ENCODE peak calls at places on chromosome 3, in nine cellular contexts. One of them, this sample, is unnamed.

GRCh38 chr3:152309031-152309430 is 40.3 kb downstream of the MBNL1 start:
- ATAC-seq in naive thymus-derived CD4-positive, alpha-beta T cell: no peak
- ATAC-seq in Panc1: no peak
- ATAC-seq in HepG2: no peak
- ATAC-seq in HCT116: no peak
- ATAC-seq in CD8-positive, alpha-beta T cell: no peak
- ATAC-seq in DND-41: no peak
- ATAC-seq in activated naive CD4-positive, alpha-beta T cell treated with anti-CD3 and anti-CD28 coated beads, Interleukin-2, amount 50 U/mL, for 72 hours: peak
- ATAC-seq in gastroesophageal sphincter: no peak
- ATAC-seq in this sample: peak

GRCh38 chr3:83317605-83318004 is 1556.2 kb upstream of the GBE1 start:
- ATAC-seq in naive thymus-derived CD4-positive, alpha-beta T cell: no peak
- ATAC-seq in Panc1: no peak
- ATAC-seq in HepG2: no peak
- ATAC-seq in HCT116: no peak
- ATAC-seq in CD8-positive, alpha-beta T cell: no peak
- ATAC-seq in DND-41: no peak
- ATAC-seq in activated naive CD4-positive, alpha-beta T cell treated with anti-CD3 and anti-CD28 coated beads, Interleukin-2, amount 50 U/mL, for 72 hours: no peak
- ATAC-seq in gastroesophageal sphincter: no peak
- ATAC-seq in this sample: no peak

GRCh38 chr3:74537164-74537563 is 77.3 kb downstream of the CNTN3 start:
- ATAC-seq in naive thymus-derived CD4-positive, alpha-beta T cell: no peak
- ATAC-seq in Panc1: no peak
- ATAC-seq in HepG2: no peak
- ATAC-seq in HCT116: no peak
- ATAC-seq in CD8-positive, alpha-beta T cell: no peak
- ATAC-seq in DND-41: no peak
- ATAC-seq in activated naive CD4-positive, alpha-beta T cell treated with anti-CD3 and anti-CD28 coated beads, Interleukin-2, amount 50 U/mL, for 72 hours: no peak
- ATAC-seq in gastroesophageal sphincter: no peak
- ATAC-seq in this sample: no peak

GRCh38 chr3:4531478-4532025 is 38.4 kb downstream of the ITPR1 start:
- ATAC-seq in naive thymus-derived CD4-positive, alpha-beta T cell: no peak
- ATAC-seq in Panc1: peak
- ATAC-seq in HepG2: no peak
- ATAC-seq in HCT116: no peak
- ATAC-seq in CD8-positive, alpha-beta T cell: no peak
- ATAC-seq in DND-41: no peak
- ATAC-seq in activated naive CD4-positive, alpha-beta T cell treated with anti-CD3 and anti-CD28 coated beads, Interleukin-2, amount 50 U/mL, for 72 hours: no peak
- ATAC-seq in gastroesophageal sphincter: no peak
- ATAC-seq in this sample: no peak

GRCh38 chr3:8816106-8816505 is 46.7 kb upstream of the OXTR start:
- ATAC-seq in naive thymus-derived CD4-positive, alpha-beta T cell: no peak
- ATAC-seq in Panc1: no peak
- ATAC-seq in HepG2: no peak
- ATAC-seq in HCT116: no peak
- ATAC-seq in CD8-positive, alpha-beta T cell: no peak
- ATAC-seq in DND-41: no peak
- ATAC-seq in activated naive CD4-positive, alpha-beta T cell treated with anti-CD3 and anti-CD28 coated beads, Interleukin-2, amount 50 U/mL, for 72 hours: no peak
- ATAC-seq in gastroesophageal sphincter: no peak
- ATAC-seq in this sample: no peak

GRCh38 chr3:12893872-12894271 is 52.5 kb upstream of the RPL32 start:
- ATAC-seq in naive thymus-derived CD4-positive, alpha-beta T cell: no peak
- ATAC-seq in Panc1: no peak
- ATAC-seq in HepG2: no peak
- ATAC-seq in HCT116: no peak
- ATAC-seq in CD8-positive, alpha-beta T cell: no peak
- ATAC-seq in DND-41: no peak
- ATAC-seq in activated naive CD4-positive, alpha-beta T cell treated with anti-CD3 and anti-CD28 coated beads, Interleukin-2, amount 50 U/mL, for 72 hours: no peak
- ATAC-seq in gastroesophageal sphincter: no peak
- ATAC-seq in this sample: no peak

GRCh38 chr3:12590096-12590495 is 33.2 kb downstream of the MKRN2 start:
- ATAC-seq in naive thymus-derived CD4-positive, alpha-beta T cell: peak
- ATAC-seq in Panc1: no peak
- ATAC-seq in HepG2: no peak
- ATAC-seq in HCT116: no peak
- ATAC-seq in CD8-positive, alpha-beta T cell: no peak
- ATAC-seq in DND-41: no peak
- ATAC-seq in activated naive CD4-positive, alpha-beta T cell treated with anti-CD3 and anti-CD28 coated beads, Interleukin-2, amount 50 U/mL, for 72 hours: no peak
- ATAC-seq in gastroesophageal sphincter: no peak
- ATAC-seq in this sample: no peak

GRCh38 chr3:86046436-86047328 is 944.3 kb downstream of the VGLL3 start:
- ATAC-seq in naive thymus-derived CD4-positive, alpha-beta T cell: no peak
- ATAC-seq in Panc1: no peak
- ATAC-seq in HepG2: no peak
- ATAC-seq in HCT116: no peak
- ATAC-seq in CD8-positive, alpha-beta T cell: no peak
- ATAC-seq in DND-41: no peak
- ATAC-seq in activated naive CD4-positive, alpha-beta T cell treated with anti-CD3 and anti-CD28 coated beads, Interleukin-2, amount 50 U/mL, for 72 hours: no peak
- ATAC-seq in gastroesophageal sphincter: no peak
- ATAC-seq in this sample: no peak

GRCh38 chr3:49610881-49611280 is 56.6 kb downstream of the BSN start:
- ATAC-seq in naive thymus-derived CD4-positive, alpha-beta T cell: no peak
- ATAC-seq in Panc1: no peak
- ATAC-seq in HepG2: peak
- ATAC-seq in HCT116: no peak
- ATAC-seq in CD8-positive, alpha-beta T cell: no peak
- ATAC-seq in DND-41: no peak
- ATAC-seq in activated naive CD4-positive, alpha-beta T cell treated with anti-CD3 and anti-CD28 coated beads, Interleukin-2, amount 50 U/mL, for 72 hours: no peak
- ATAC-seq in gastroesophageal sphincter: no peak
- ATAC-seq in this sample: no peak

GRCh38 chr3:128709506-128710210 is 16.3 kb upstream of the RAB7A start:
- ATAC-seq in naive thymus-derived CD4-positive, alpha-beta T cell: no peak
- ATAC-seq in Panc1: no peak
- ATAC-seq in HepG2: no peak
- ATAC-seq in HCT116: no peak
- ATAC-seq in CD8-positive, alpha-beta T cell: no peak
- ATAC-seq in DND-41: no peak
- ATAC-seq in activated naive CD4-positive, alpha-beta T cell treated with anti-CD3 and anti-CD28 coated beads, Interleukin-2, amount 50 U/mL, for 72 hours: no peak
- ATAC-seq in gastroesophageal sphincter: no peak
- ATAC-seq in this sample: no peak

GRCh38 chr3:179882322-179882721 is 154.4 kb downstream of the PEX5L start:
- ATAC-seq in naive thymus-derived CD4-positive, alpha-beta T cell: no peak
- ATAC-seq in Panc1: no peak
- ATAC-seq in HepG2: no peak
- ATAC-seq in HCT116: no peak
- ATAC-seq in CD8-positive, alpha-beta T cell: no peak
- ATAC-seq in DND-41: no peak
- ATAC-seq in activated naive CD4-positive, alpha-beta T cell treated with anti-CD3 and anti-CD28 coated beads, Interleukin-2, amount 50 U/mL, for 72 hours: no peak
- ATAC-seq in gastroesophageal sphincter: no peak
- ATAC-seq in this sample: peak

GRCh38 chr3:79183496-79183895 is 584.3 kb downstream of the ROBO1 start:
- ATAC-seq in naive thymus-derived CD4-positive, alpha-beta T cell: no peak
- ATAC-seq in Panc1: no peak
- ATAC-seq in HepG2: no peak
- ATAC-seq in HCT116: no peak
- ATAC-seq in CD8-positive, alpha-beta T cell: no peak
- ATAC-seq in DND-41: no peak
- ATAC-seq in activated naive CD4-positive, alpha-beta T cell treated with anti-CD3 and anti-CD28 coated beads, Interleukin-2, amount 50 U/mL, for 72 hours: no peak
- ATAC-seq in gastroesophageal sphincter: no peak
- ATAC-seq in this sample: no peak

GRCh38 chr3:11610044-11610671 is 33.6 kb downstream of the VGLL4 start:
- ATAC-seq in naive thymus-derived CD4-positive, alpha-beta T cell: peak
- ATAC-seq in Panc1: peak
- ATAC-seq in HepG2: peak
- ATAC-seq in HCT116: no peak
- ATAC-seq in CD8-positive, alpha-beta T cell: no peak
- ATAC-seq in DND-41: no peak
- ATAC-seq in activated naive CD4-positive, alpha-beta T cell treated with anti-CD3 and anti-CD28 coated beads, Interleukin-2, amount 50 U/mL, for 72 hours: no peak
- ATAC-seq in gastroesophageal sphincter: peak
- ATAC-seq in this sample: no peak

GRCh38 chr3:151112731-151113130 is 27.3 kb downstream of the MED12L start:
- ATAC-seq in naive thymus-derived CD4-positive, alpha-beta T cell: no peak
- ATAC-seq in Panc1: no peak
- ATAC-seq in HepG2: no peak
- ATAC-seq in HCT116: no peak
- ATAC-seq in CD8-positive, alpha-beta T cell: no peak
- ATAC-seq in DND-41: no peak
- ATAC-seq in activated naive CD4-positive, alpha-beta T cell treated with anti-CD3 and anti-CD28 coated beads, Interleukin-2, amount 50 U/mL, for 72 hours: no peak
- ATAC-seq in gastroesophageal sphincter: no peak
- ATAC-seq in this sample: no peak

GRCh38 chr3:177554900-177555759 is 357.8 kb upstream of the TBL1XR1 start:
- ATAC-seq in naive thymus-derived CD4-positive, alpha-beta T cell: peak
- ATAC-seq in Panc1: no peak
- ATAC-seq in HepG2: no peak
- ATAC-seq in HCT116: no peak
- ATAC-seq in CD8-positive, alpha-beta T cell: no peak
- ATAC-seq in DND-41: no peak
- ATAC-seq in activated naive CD4-positive, alpha-beta T cell treated with anti-CD3 and anti-CD28 coated beads, Interleukin-2, amount 50 U/mL, for 72 hours: no peak
- ATAC-seq in gastroesophageal sphincter: peak
- ATAC-seq in this sample: peak

GRCh38 chr3:101383656-101384055 is 63.3 kb upstream of the IMPG2 start:
- ATAC-seq in naive thymus-derived CD4-positive, alpha-beta T cell: no peak
- ATAC-seq in Panc1: peak
- ATAC-seq in HepG2: peak
- ATAC-seq in HCT116: no peak
- ATAC-seq in CD8-positive, alpha-beta T cell: no peak
- ATAC-seq in DND-41: no peak
- ATAC-seq in activated naive CD4-positive, alpha-beta T cell treated with anti-CD3 and anti-CD28 coated beads, Interleukin-2, amount 50 U/mL, for 72 hours: no peak
- ATAC-seq in gastroesophageal sphincter: no peak
- ATAC-seq in this sample: no peak

GRCh38 chr3:52731590-52731989 is 25.7 kb downstream of the SPCS1 start:
- ATAC-seq in naive thymus-derived CD4-positive, alpha-beta T cell: no peak
- ATAC-seq in Panc1: no peak
- ATAC-seq in HepG2: no peak
- ATAC-seq in HCT116: no peak
- ATAC-seq in CD8-positive, alpha-beta T cell: no peak
- ATAC-seq in DND-41: no peak
- ATAC-seq in activated naive CD4-positive, alpha-beta T cell treated with anti-CD3 and anti-CD28 coated beads, Interleukin-2, amount 50 U/mL, for 72 hours: no peak
- ATAC-seq in gastroesophageal sphincter: no peak
- ATAC-seq in this sample: no peak

GRCh38 chr3:98325055-98325454 is 28.6 kb upstream of the OR5K4 start:
- ATAC-seq in naive thymus-derived CD4-positive, alpha-beta T cell: no peak
- ATAC-seq in Panc1: peak
- ATAC-seq in HepG2: no peak
- ATAC-seq in HCT116: no peak
- ATAC-seq in CD8-positive, alpha-beta T cell: no peak
- ATAC-seq in DND-41: no peak
- ATAC-seq in activated naive CD4-positive, alpha-beta T cell treated with anti-CD3 and anti-CD28 coated beads, Interleukin-2, amount 50 U/mL, for 72 hours: no peak
- ATAC-seq in gastroesophageal sphincter: no peak
- ATAC-seq in this sample: no peak

GRCh38 chr3:196620228-196620627 is 19.3 kb upstream of the NRROS start:
- ATAC-seq in naive thymus-derived CD4-positive, alpha-beta T cell: peak
- ATAC-seq in Panc1: no peak
- ATAC-seq in HepG2: no peak
- ATAC-seq in HCT116: no peak
- ATAC-seq in CD8-positive, alpha-beta T cell: peak
- ATAC-seq in DND-41: no peak
- ATAC-seq in activated naive CD4-positive, alpha-beta T cell treated with anti-CD3 and anti-CD28 coated beads, Interleukin-2, amount 50 U/mL, for 72 hours: peak
- ATAC-seq in gastroesophageal sphincter: peak
- ATAC-seq in this sample: peak

GRCh38 chr3:143820466-143821221 is 27.6 kb downstream of the SLC9A9 start:
- ATAC-seq in naive thymus-derived CD4-positive, alpha-beta T cell: no peak
- ATAC-seq in Panc1: no peak
- ATAC-seq in HepG2: no peak
- ATAC-seq in HCT116: no peak
- ATAC-seq in CD8-positive, alpha-beta T cell: no peak
- ATAC-seq in DND-41: no peak
- ATAC-seq in activated naive CD4-positive, alpha-beta T cell treated with anti-CD3 and anti-CD28 coated beads, Interleukin-2, amount 50 U/mL, for 72 hours: no peak
- ATAC-seq in gastroesophageal sphincter: no peak
- ATAC-seq in this sample: no peak

GRCh38 chr3:189204467-189204866 is 32.7 kb downstream of the TPRG1 start:
- ATAC-seq in naive thymus-derived CD4-positive, alpha-beta T cell: no peak
- ATAC-seq in Panc1: peak
- ATAC-seq in HepG2: no peak
- ATAC-seq in HCT116: no peak
- ATAC-seq in CD8-positive, alpha-beta T cell: no peak
- ATAC-seq in DND-41: no peak
- ATAC-seq in activated naive CD4-positive, alpha-beta T cell treated with anti-CD3 and anti-CD28 coated beads, Interleukin-2, amount 50 U/mL, for 72 hours: no peak
- ATAC-seq in gastroesophageal sphincter: no peak
- ATAC-seq in this sample: no peak

GRCh38 chr3:99536555-99537314 is 101.7 kb upstream of the COL8A1 start:
- ATAC-seq in naive thymus-derived CD4-positive, alpha-beta T cell: no peak
- ATAC-seq in Panc1: no peak
- ATAC-seq in HepG2: no peak
- ATAC-seq in HCT116: no peak
- ATAC-seq in CD8-positive, alpha-beta T cell: no peak
- ATAC-seq in DND-41: no peak
- ATAC-seq in activated naive CD4-positive, alpha-beta T cell treated with anti-CD3 and anti-CD28 coated beads, Interleukin-2, amount 50 U/mL, for 72 hours: no peak
- ATAC-seq in gastroesophageal sphincter: peak
- ATAC-seq in this sample: no peak

GRCh38 chr3:8629151-8630021 is 15.2 kb downstream of the SSUH2 start:
- ATAC-seq in naive thymus-derived CD4-positive, alpha-beta T cell: peak
- ATAC-seq in Panc1: peak
- ATAC-seq in HepG2: no peak
- ATAC-seq in HCT116: peak
- ATAC-seq in CD8-positive, alpha-beta T cell: peak
- ATAC-seq in DND-41: no peak
- ATAC-seq in activated naive CD4-positive, alpha-beta T cell treated with anti-CD3 and anti-CD28 coated beads, Interleukin-2, amount 50 U/mL, for 72 hours: peak
- ATAC-seq in gastroesophageal sphincter: no peak
- ATAC-seq in this sample: peak

GRCh38 chr3:157572559-157573270 is 69.5 kb upstream of the VEPH1 start:
- ATAC-seq in naive thymus-derived CD4-positive, alpha-beta T cell: no peak
- ATAC-seq in Panc1: peak
- ATAC-seq in HepG2: peak
- ATAC-seq in HCT116: peak
- ATAC-seq in CD8-positive, alpha-beta T cell: no peak
- ATAC-seq in DND-41: peak
- ATAC-seq in activated naive CD4-positive, alpha-beta T cell treated with anti-CD3 and anti-CD28 coated beads, Interleukin-2, amount 50 U/mL, for 72 hours: peak
- ATAC-seq in gastroesophageal sphincter: peak
- ATAC-seq in this sample: peak

GRCh38 chr3:138081371-138082084 is 33.9 kb downstream of the DZIP1L start:
- ATAC-seq in naive thymus-derived CD4-positive, alpha-beta T cell: no peak
- ATAC-seq in Panc1: no peak
- ATAC-seq in HepG2: no peak
- ATAC-seq in HCT116: no peak
- ATAC-seq in CD8-positive, alpha-beta T cell: no peak
- ATAC-seq in DND-41: no peak
- ATAC-seq in activated naive CD4-positive, alpha-beta T cell treated with anti-CD3 and anti-CD28 coated beads, Interleukin-2, amount 50 U/mL, for 72 hours: no peak
- ATAC-seq in gastroesophageal sphincter: peak
- ATAC-seq in this sample: no peak

GRCh38 chr3:190338717-190339116 is 16.5 kb upstream of the CLDN1 start:
- ATAC-seq in naive thymus-derived CD4-positive, alpha-beta T cell: no peak
- ATAC-seq in Panc1: no peak
- ATAC-seq in HepG2: peak
- ATAC-seq in HCT116: peak
- ATAC-seq in CD8-positive, alpha-beta T cell: no peak
- ATAC-seq in DND-41: no peak
- ATAC-seq in activated naive CD4-positive, alpha-beta T cell treated with anti-CD3 and anti-CD28 coated beads, Interleukin-2, amount 50 U/mL, for 72 hours: no peak
- ATAC-seq in gastroesophageal sphincter: no peak
- ATAC-seq in this sample: no peak

GRCh38 chr3:110620118-110620517 is 451.5 kb upstream of the NECTIN3 start:
- ATAC-seq in naive thymus-derived CD4-positive, alpha-beta T cell: no peak
- ATAC-seq in Panc1: no peak
- ATAC-seq in HepG2: no peak
- ATAC-seq in HCT116: no peak
- ATAC-seq in CD8-positive, alpha-beta T cell: no peak
- ATAC-seq in DND-41: no peak
- ATAC-seq in activated naive CD4-positive, alpha-beta T cell treated with anti-CD3 and anti-CD28 coated beads, Interleukin-2, amount 50 U/mL, for 72 hours: no peak
- ATAC-seq in gastroesophageal sphincter: no peak
- ATAC-seq in this sample: no peak

GRCh38 chr3:171189394-171189793 is 162.9 kb upstream of the SLC2A2 start:
- ATAC-seq in naive thymus-derived CD4-positive, alpha-beta T cell: no peak
- ATAC-seq in Panc1: no peak
- ATAC-seq in HepG2: no peak
- ATAC-seq in HCT116: no peak
- ATAC-seq in CD8-positive, alpha-beta T cell: no peak
- ATAC-seq in DND-41: no peak
- ATAC-seq in activated naive CD4-positive, alpha-beta T cell treated with anti-CD3 and anti-CD28 coated beads, Interleukin-2, amount 50 U/mL, for 72 hours: peak
- ATAC-seq in gastroesophageal sphincter: no peak
- ATAC-seq in this sample: peak